ENCODE peak calls at places on chromosomes 4 and X, in six cellular contexts. E is dorsolateral prefrontal cortex, G is heart right ventricle, N is esophagus squamous epithelium, R is AG04450, C is right atrium auricular region. J is an unnamed sample. For H3K27me3, the result is how much of the 10 kb centered on the place peaks cover.

GRCh38 chr4:186852964-186853391 is 129.3 kb upstream of the FAT1 start:
- DNase-seq in R (no peak), G (no peak), C (no peak), N (no peak), E (no peak), J (no peak)

GRCh38 chrX:110407910-110408545 is 49.4 kb downstream of the RTL9 start:
- DNase-seq in C (no peak), R (no peak), G (no peak), E (no peak), N (no peak), J (peak)

GRCh38 chrX:134880866-134881265 is 109.9 kb upstream of the SMIM10 start:
- DNase-seq in N (no peak), C (no peak), E (no peak), G (no peak), R (no peak), J (no peak)

GRCh38 chr4:137623013-137623412 is 90.7 kb upstream of the PCDH18 start:
- DNase-seq in C (no peak), E (no peak), N (no peak), R (no peak), G (no peak), J (no peak)

GRCh38 chr4:108544504-108544903 is 75.9 kb upstream of the RPL34 start:
- DNase-seq in N (no peak), E (no peak), C (no peak), G (no peak), R (no peak), J (peak)

GRCh38 chrX:45758738-45759397 is 558.2 kb upstream of the DIPK2B start:
- DNase-seq in G (no peak), R (no peak), E (no peak), N (no peak), C (no peak), J (no peak)

GRCh38 chrX:9942086-9942485 is 25.1 kb upstream of the CLDN34 start:
- DNase-seq in G (no peak), E (no peak), C (no peak), N (no peak), R (no peak), J (no peak)

GRCh38 chrX:41468647-41469323 is 21.6 kb downstream of the NYX start:
- DNase-seq in R (no peak), N (no peak), E (no peak), C (no peak), G (no peak), J (no peak)

GRCh38 chr4:25928320-25928955 is 14.4 kb downstream of the SMIM20 start:
- DNase-seq in C (no peak), G (no peak), N (no peak), R (no peak), E (no peak), J (no peak)

GRCh38 chrX:10030570-10030969 is 63.4 kb downstream of the CLDN34 start:
- DNase-seq in E (no peak), R (no peak), G (no peak), C (no peak), N (no peak), J (no peak)

GRCh38 chrX:107135965-107136307 is 17.3 kb upstream of the RBM41 start:
- DNase-seq in R (no peak), G (no peak), N (no peak), C (no peak), E (no peak), J (no peak)

GRCh38 chrX:53316860-53317237 is 35.5 kb upstream of the IQSEC2 start:
- DNase-seq in G (no peak), E (no peak), R (no peak), N (no peak), C (no peak), J (peak)

GRCh38 chrX:19888419-19888879 is 1.0 kb upstream of the SH3KBP1 start:
- DNase-seq in C (no peak), R (peak), E (no peak), G (no peak), N (no peak), J (peak)

GRCh38 chr4:78092850-78093249 is 35.7 kb downstream of the FRAS1 start:
- DNase-seq in G (no peak), C (no peak), R (no peak), N (no peak), E (no peak), J (no peak)

GRCh38 chr4:78818530-78818929 is 42.4 kb downstream of the BMP2K start:
- DNase-seq in N (no peak), C (no peak), R (no peak), E (no peak), G (no peak), J (no peak)

GRCh38 chr4:84971319-84971932 is 4.9 kb upstream of the WDFY3 start:
- DNase-seq in C (no peak), R (no peak), G (no peak), N (no peak), E (no peak), J (peak)

GRCh38 chrX:1468250-1468772 is 15.6 kb upstream of the ASMTL start:
- DNase-seq in N (no peak), G (no peak), R (no peak), C (peak), E (peak), J (peak)

GRCh38 chr4:83238393-83238792 is 46.2 kb downstream of the COQ2 start:
- DNase-seq in C (no peak), R (no peak), E (no peak), N (no peak), G (no peak), J (no peak)

GRCh38 chr4:37760840-37761239 is 65.6 kb upstream of the PGM2 start:
- DNase-seq in G (no peak), E (no peak), N (no peak), R (no peak), C (no peak), J (no peak)

GRCh38 chr4:41709844-41710481 is 38.6 kb downstream of the PHOX2B start:
- DNase-seq in R (peak), N (no peak), C (no peak), E (no peak), G (no peak), J (peak)

GRCh38 chr4:48127882-48128394 is 6.1 kb downstream of the TXK start:
- DNase-seq in E (no peak), N (peak), C (peak), G (peak), R (peak), J (peak)

GRCh38 chr4:122073615-122074014 is 78.5 kb upstream of the BLTP1 start:
- DNase-seq in R (no peak), G (no peak), N (no peak), C (no peak), E (no peak), J (peak)

GRCh38 chr4:148103647-148104355 is 338.4 kb downstream of the NR3C2 start:
- DNase-seq in E (no peak), R (no peak), G (no peak), N (no peak), C (no peak), J (no peak)

GRCh38 chr4:84852081-84852480 is 114.4 kb downstream of the WDFY3 start:
- DNase-seq in N (no peak), E (no peak), G (no peak), R (no peak), C (no peak), J (no peak)

GRCh38 chrX:10071451-10072163 is 85.2 kb upstream of the CLCN4 start:
- DNase-seq in C (no peak), E (no peak), G (no peak), R (no peak), N (no peak), J (peak)

GRCh38 chrX:386239-386767 is 404 bp downstream of the PPP2R3B start:
- DNase-seq in C (no peak), R (no peak), N (no peak), G (no peak), E (no peak), J (no peak)

GRCh38 chrX:111110098-111110775 is 14.2 kb downstream of the PAK3 start:
- DNase-seq in R (no peak), N (no peak), G (no peak), C (no peak), E (no peak), J (no peak)

GRCh38 chrX:8743126-8743732 is 11.3 kb upstream of the ANOS1 start:
- DNase-seq in E (no peak), C (no peak), N (no peak), R (no peak), G (peak), J (peak)

GRCh38 chr4:98794565-98795205 is 134.2 kb downstream of the EIF4E start:
- DNase-seq in N (no peak), C (no peak), E (no peak), R (peak), G (no peak), J (peak)

GRCh38 chr4:95410387-95411005 is 138.3 kb downstream of the UNC5C start:
- DNase-seq in G (no peak), C (no peak), E (peak), N (no peak), R (no peak), J (no peak)

GRCh38 chr4:19224820-19225219 is 1026.9 kb upstream of the SLIT2 start:
- DNase-seq in C (no peak), N (no peak), R (no peak), G (no peak), E (no peak), J (peak)

GRCh38 chrX:150361777-150362351 is 1.3 kb upstream of the MAMLD1 start:
- DNase-seq in G (peak), C (no peak), E (no peak), N (no peak), R (no peak), J (no peak)

GRCh38 chr4:115113382-115114106 is at the start of gene NDST4:
- DNase-seq in N (no peak), C (no peak), G (no peak), R (no peak), E (no peak), J (peak)

GRCh38 chr4:10089346-10089745 is 27.3 kb downstream of the WDR1 start:
- DNase-seq in R (no peak), G (no peak), E (no peak), C (no peak), N (no peak), J (no peak)
- TF ChIP-seq CTCF in R (peak), G (peak), E (no peak), C (peak), N (peak), J (peak)

DNA sequence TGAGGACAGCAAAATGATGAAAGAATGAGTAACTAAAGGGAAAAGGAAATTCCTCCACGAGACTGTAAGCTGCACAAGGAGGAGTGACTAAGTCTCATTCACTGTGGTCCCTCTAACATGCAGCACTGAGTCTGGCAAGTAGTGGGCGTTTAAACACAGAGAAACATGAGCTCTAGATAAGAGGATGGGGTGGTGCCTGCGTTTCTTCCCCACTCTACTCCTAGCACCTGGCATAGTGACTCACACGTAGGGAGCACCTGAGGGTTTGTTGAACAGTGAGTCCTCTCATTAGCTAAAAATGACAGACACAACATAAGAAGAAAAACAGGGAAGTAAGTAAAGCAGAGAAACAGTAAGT is 105.8 kb upstream of the CBR4 start:
- DNase-seq in N (no peak), R (peak), G (no peak), C (no peak), E (no peak), J (peak)
- H3K27me3 ChIP-seq in N (under half), R (under half), G (under half), C (under half), E (under half), J (under half)

DNA sequence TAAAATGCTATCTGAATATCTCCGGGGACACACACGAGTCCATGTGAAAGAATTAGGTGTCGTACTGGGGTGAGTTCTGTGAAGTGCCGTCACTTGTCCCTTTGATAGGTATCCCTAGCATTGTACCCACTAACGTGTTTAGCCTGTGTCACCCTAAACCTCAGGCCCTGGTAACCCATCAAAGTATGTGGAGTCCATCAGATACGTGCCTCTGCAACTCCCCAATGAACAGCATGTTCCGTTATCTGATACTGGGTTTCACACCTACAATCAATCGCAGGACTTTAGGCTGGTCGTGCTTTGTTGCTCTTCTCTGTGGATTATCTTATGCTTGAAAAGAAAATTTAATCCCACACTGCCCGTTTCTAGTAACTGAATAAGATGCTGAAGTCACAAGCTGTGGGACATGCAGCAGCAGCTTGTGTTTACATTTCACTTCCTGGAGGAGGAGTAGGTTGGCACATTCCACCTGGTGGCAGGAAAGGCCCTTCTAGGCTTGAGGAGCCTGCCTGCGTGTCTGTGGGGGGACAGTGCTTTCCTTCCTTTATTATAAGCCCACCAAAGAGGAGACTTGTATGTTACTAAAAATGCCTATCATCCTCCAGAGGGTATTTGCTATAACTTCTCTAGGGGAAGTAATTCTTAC is 127.1 kb downstream of the FNIP2 start:
- DNase-seq in C (no peak), R (no peak), N (no peak), G (no peak), E (peak), J (peak)
- TF ChIP-seq CTCF in C (peak), R (peak), N (no peak), G (peak), E (no peak), J (peak)

DNA sequence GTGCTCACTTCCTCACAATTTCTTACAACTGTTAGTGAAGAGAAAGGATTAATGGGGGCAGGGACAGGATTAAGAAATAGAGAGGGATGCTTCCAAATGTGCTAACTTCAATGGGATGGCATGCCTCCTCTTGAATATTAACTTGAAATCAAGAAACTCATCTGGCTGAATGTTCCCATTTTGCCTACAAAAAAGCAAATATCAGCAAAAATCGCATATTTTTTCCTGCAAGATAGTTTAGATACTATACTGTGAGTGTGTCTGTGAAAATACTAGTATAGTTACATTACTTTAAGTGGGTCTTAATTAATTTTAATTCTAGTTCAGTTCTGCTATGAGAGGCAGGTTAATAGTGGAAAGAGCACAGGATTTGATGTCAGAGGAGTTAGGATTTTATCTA is 4.9 kb downstream of the PAICS start:
- DNase-seq in R (no peak), N (no peak), C (no peak), E (no peak), G (no peak), J (peak)
- H3K27me3 ChIP-seq in R (under half), N (under half), C (under half), E (under half), G (under half), J (under half)

GRCh38 chr4:40228497-40229365 is 31.9 kb downstream of the RHOH start:
- DNase-seq in G (no peak), N (no peak), C (no peak), E (no peak), R (no peak), J (no peak)
- TF ChIP-seq CTCF in G (no peak), N (peak), C (no peak), E (no peak), R (peak), J (peak)

GRCh38 chrX:142043196-142043595 is 139.5 kb downstream of the MAGEC1 start:
- DNase-seq in E (no peak), G (no peak), C (no peak), N (no peak), R (no peak), J (no peak)
- H3K27me3 ChIP-seq in E (under half), G (under half), C (under half), N (under half), R (under half), J (under half)

J was measured in A673.